ENCODE peak calls at places on chromosome 16, in four cellular contexts. E, S, P and G are unnamed samples.

GRCh38 chr16:80309178-80309577 is 231.6 kb upstream of the DYNLRB2 start:
- DNase-seq in E (no peak), S (no peak), P (no peak), G (no peak)

GRCh38 chr16:71383054-71383773 is 24.7 kb downstream of the CALB2 start:
- DNase-seq in E (no peak), S (peak; percentile 34), P (no peak), G (no peak)

GRCh38 chr16:77359065-77359502 is 75.8 kb downstream of the ADAMTS18 start:
- DNase-seq in E (no peak), S (no peak), P (no peak), G (no peak)

GRCh38 chr16:81883235-81883634 is 104.1 kb downstream of the PLCG2 start:
- DNase-seq in E (no peak), S (no peak), P (no peak), G (no peak)

GRCh38 chr16:77551352-77551751 is 116.5 kb upstream of the ADAMTS18 start:
- DNase-seq in E (no peak), S (no peak), P (no peak), G (no peak)

GRCh38 chr16:20318437-20318836 is 8.9 kb downstream of the GP2 start:
- DNase-seq in E (no peak), S (no peak), P (no peak), G (no peak)

GRCh38 chr16:27838536-27839175 is 224.9 kb downstream of the GSG1L start:
- DNase-seq in E (no peak), S (no peak), P (no peak), G (no peak)

GRCh38 chr16:72824761-72825160 is 223.2 kb downstream of the ZFHX3 start:
- DNase-seq in E (no peak), S (no peak), P (no peak), G (no peak)

GRCh38 chr16:50316102-50316847 is 49.9 kb downstream of the ADCY7 start:
- DNase-seq in E (no peak), S (no peak), P (no peak), G (no peak)

GRCh38 chr16:86777098-86777946 is 199.0 kb downstream of the FOXL1 start:
- DNase-seq in E (no peak), S (no peak), P (no peak), G (no peak)

GRCh38 chr16:60852635-60853034 is 1183.6 kb downstream of the CDH8 start:
- DNase-seq in E (no peak), S (no peak), P (no peak), G (no peak)

GRCh38 chr16:18958621-18959578 is 24.8 kb upstream of the TMC7 start:
- DNase-seq in E (no peak), S (no peak), P (no peak), G (no peak)

GRCh38 chr16:14309906-14310305 is 238.8 kb downstream of the MRTFB start:
- DNase-seq in E (no peak), S (no peak), P (no peak), G (no peak)

GRCh38 chr16:70696952-70697600 is 11.2 kb upstream of the MTSS2 start:
- DNase-seq in E (no peak), S (no peak), P (no peak), G (no peak)

GRCh38 chr16:88194397-88195020 is 188.2 kb upstream of the ZNF469 start:
- DNase-seq in E (no peak), S (no peak), P (no peak), G (no peak)

GRCh38 chr16:84527486-84528269 is 23.2 kb upstream of the MEAK7 start:
- DNase-seq in E (no peak), S (no peak), P (no peak), G (no peak)

GRCh38 chr16:14562691-14563491 is 67.2 kb downstream of the PARN start:
- DNase-seq in E (no peak), S (no peak), P (peak; percentile 26), G (no peak)

GRCh38 chr16:73125860-73126259 is 77.9 kb upstream of the ZFHX3 start:
- DNase-seq in E (no peak), S (no peak), P (no peak), G (no peak)

GRCh38 chr16:84654998-84655397 is 6.7 kb downstream of the KLHL36 start:
- DNase-seq in E (no peak), S (no peak), P (no peak), G (no peak)

GRCh38 chr16:50718061-50718760 is 23.7 kb upstream of the CYLD start:
- DNase-seq in E (no peak), S (no peak), P (no peak), G (no peak)

GRCh38 chr16:10031473-10031872 is 150.8 kb downstream of the GRIN2A start:
- DNase-seq in E (no peak), S (no peak), P (no peak), G (no peak)

GRCh38 chr16:12262454-12263180 is 286.1 kb downstream of the SNX29 start:
- DNase-seq in E (no peak), S (no peak), P (no peak), G (no peak)

GRCh38 chr16:13957197-13958078 is 37.5 kb downstream of the ERCC4 start:
- DNase-seq in E (peak; percentile 20), S (peak; percentile 26), P (peak; percentile 33), G (peak; percentile 20)

GRCh38 chr16:69444873-69445517 is 20.6 kb downstream of the CYB5B start:
- DNase-seq in E (no peak), S (no peak), P (no peak), G (no peak)

GRCh38 chr16:85445779-85446222 is 167.3 kb upstream of the GSE1 start:
- DNase-seq in E (no peak), S (no peak), P (no peak), G (no peak)

GRCh38 chr16:56294599-56294998 is 103.3 kb downstream of the GNAO1 start:
- DNase-seq in E (no peak), S (no peak), P (no peak), G (no peak)

GRCh38 chr16:82603784-82604411 is 22.9 kb upstream of the CDH13 start:
- DNase-seq in E (no peak), S (peak; percentile 42), P (no peak), G (no peak)

GRCh38 chr16:24018485-24018884 is 182.7 kb downstream of the PRKCB start:
- DNase-seq in E (no peak), S (no peak), P (peak; percentile 85), G (no peak)

GRCh38 chr16:64167851-64168770 is 953.8 kb downstream of the CDH11 start:
- DNase-seq in E (no peak), S (no peak), P (no peak), G (no peak)